ENCODE peak calls at places on chromosome 7, in five cellular contexts. One of them, this sample, is unnamed.
A peak's percentile ranks its signal among the peaks of the same experiment; 100 is the strongest.

GRCh38 chr7:50068026-50068425 is 25.0 kb downstream of the ZPBP start:
- DNase-seq in psoas muscle: no peak
- DNase-seq in tibial artery: no peak
- DNase-seq in CD4-positive, alpha-beta memory T cell: peak; percentile 24
- DNase-seq in PC-9: no peak
- DNase-seq in this sample: no peak

GRCh38 chr7:107969856-107970255 is 33.1 kb downstream of the LAMB1 start:
- DNase-seq in tibial artery: no peak
- DNase-seq in psoas muscle: peak; percentile 33
- DNase-seq in CD4-positive, alpha-beta memory T cell: no peak
- DNase-seq in PC-9: no peak
- DNase-seq in this sample: no peak

GRCh38 chr7:14762552-14762951 is 140.0 kb downstream of the DGKB start:
- DNase-seq in CD4-positive, alpha-beta memory T cell: no peak
- DNase-seq in psoas muscle: no peak
- DNase-seq in PC-9: no peak
- DNase-seq in tibial artery: no peak
- DNase-seq in this sample: no peak

GRCh38 chr7:155298288-155298833 is 683 bp downstream of the INSIG1 start:
- DNase-seq in tibial artery: no peak
- DNase-seq in psoas muscle: peak; percentile 24
- DNase-seq in CD4-positive, alpha-beta memory T cell: no peak
- DNase-seq in PC-9: peak; percentile 23
- DNase-seq in this sample: no peak

GRCh38 chr7:32501522-32501921 is 6.2 kb downstream of the AVL9 start:
- DNase-seq in CD4-positive, alpha-beta memory T cell: no peak
- DNase-seq in psoas muscle: no peak
- DNase-seq in PC-9: no peak
- DNase-seq in tibial artery: no peak
- DNase-seq in this sample: no peak

GRCh38 chr7:138164804-138165203 is 88.5 kb downstream of the AKR1D1 start:
- DNase-seq in psoas muscle: no peak
- DNase-seq in PC-9: no peak
- DNase-seq in tibial artery: no peak
- DNase-seq in CD4-positive, alpha-beta memory T cell: no peak
- DNase-seq in this sample: no peak

GRCh38 chr7:112174192-112174591 is 32.0 kb downstream of the DOCK4 start:
- DNase-seq in PC-9: no peak
- DNase-seq in CD4-positive, alpha-beta memory T cell: no peak
- DNase-seq in tibial artery: no peak
- DNase-seq in psoas muscle: no peak
- DNase-seq in this sample: no peak

GRCh38 chr7:137717045-137717444 is 129.7 kb downstream of the DGKI start:
- DNase-seq in tibial artery: no peak
- DNase-seq in PC-9: no peak
- DNase-seq in psoas muscle: no peak
- DNase-seq in CD4-positive, alpha-beta memory T cell: no peak
- DNase-seq in this sample: no peak

GRCh38 chr7:17660116-17660515 is 280.2 kb downstream of the SNX13 start:
- DNase-seq in PC-9: no peak
- DNase-seq in tibial artery: no peak
- DNase-seq in psoas muscle: no peak
- DNase-seq in CD4-positive, alpha-beta memory T cell: no peak
- DNase-seq in this sample: no peak

GRCh38 chr7:90334193-90334843 is 12.2 kb upstream of the GTPBP10 start:
- DNase-seq in PC-9: no peak
- DNase-seq in tibial artery: no peak
- DNase-seq in psoas muscle: no peak
- DNase-seq in CD4-positive, alpha-beta memory T cell: no peak
- DNase-seq in this sample: no peak

GRCh38 chr7:130951976-130952313 is 217.9 kb upstream of the KLF14 start:
- DNase-seq in tibial artery: no peak
- DNase-seq in PC-9: no peak
- DNase-seq in CD4-positive, alpha-beta memory T cell: no peak
- DNase-seq in psoas muscle: no peak
- DNase-seq in this sample: no peak

GRCh38 chr7:130951303-130951975 is 217.4 kb upstream of the KLF14 start:
- DNase-seq in psoas muscle: no peak
- DNase-seq in CD4-positive, alpha-beta memory T cell: peak; percentile 54
- DNase-seq in PC-9: no peak
- DNase-seq in tibial artery: no peak
- DNase-seq in this sample: no peak

GRCh38 chr7:130953193-130953592 is 219.2 kb upstream of the KLF14 start:
- DNase-seq in psoas muscle: no peak
- DNase-seq in CD4-positive, alpha-beta memory T cell: no peak
- DNase-seq in PC-9: no peak
- DNase-seq in tibial artery: no peak
- DNase-seq in this sample: no peak

GRCh38 chr7:130950741-130951140 is 216.7 kb upstream of the KLF14 start:
- DNase-seq in CD4-positive, alpha-beta memory T cell: no peak
- DNase-seq in PC-9: no peak
- DNase-seq in psoas muscle: no peak
- DNase-seq in tibial artery: no peak
- DNase-seq in this sample: no peak

DNA sequence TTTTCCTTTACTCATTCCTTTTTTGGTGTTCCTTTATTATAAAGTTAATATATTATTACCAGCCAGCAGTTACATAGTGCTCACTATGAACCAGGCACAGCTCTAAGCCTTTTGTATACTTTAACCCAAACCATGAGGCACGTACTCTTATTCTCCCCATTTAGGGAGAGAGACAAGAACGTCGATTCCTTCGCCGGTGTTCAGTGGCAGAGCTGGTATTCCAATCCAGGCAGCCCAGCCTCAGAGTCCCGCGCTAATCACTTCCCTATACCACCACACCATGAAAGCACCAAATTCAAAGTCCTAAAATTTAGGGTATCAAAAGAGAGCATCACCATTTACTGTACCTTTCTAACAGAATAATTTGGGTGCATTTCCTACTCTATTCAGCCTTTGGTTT is 218.5 kb upstream of the KLF14 start:
- DNase-seq in tibial artery: no peak
- DNase-seq in CD4-positive, alpha-beta memory T cell: no peak
- DNase-seq in PC-9: no peak
- DNase-seq in psoas muscle: no peak
- DNase-seq in this sample: no peak
- H3K27ac ChIP-seq in tibial artery: no peak overlapping the region
- H3K27ac ChIP-seq in CD4-positive, alpha-beta memory T cell: peak overlapping the region; percentile 76
- H3K27ac ChIP-seq in PC-9: no peak overlapping the region
- H3K27ac ChIP-seq in psoas muscle: peak overlapping the region; percentile 56
- H3K27ac ChIP-seq in this sample: no peak overlapping the region

GRCh38 chr7:136309407-136309806 is 332.2 kb upstream of the MTPN start:
- DNase-seq in PC-9: no peak
- DNase-seq in CD4-positive, alpha-beta memory T cell: no peak
- DNase-seq in psoas muscle: no peak
- DNase-seq in tibial artery: no peak
- DNase-seq in this sample: no peak
- H3K27ac ChIP-seq in PC-9: no peak overlapping the region
- H3K27ac ChIP-seq in CD4-positive, alpha-beta memory T cell: no peak overlapping the region
- H3K27ac ChIP-seq in psoas muscle: no peak overlapping the region
- H3K27ac ChIP-seq in tibial artery: no peak overlapping the region
- H3K27ac ChIP-seq in this sample: no peak overlapping the region

GRCh38 chr7:79529214-79529895 is 75.9 kb upstream of the MAGI2 start:
- DNase-seq in psoas muscle: no peak
- DNase-seq in CD4-positive, alpha-beta memory T cell: no peak
- DNase-seq in tibial artery: no peak
- DNase-seq in PC-9: no peak
- DNase-seq in this sample: no peak
- H3K27ac ChIP-seq in psoas muscle: no peak overlapping the region
- H3K27ac ChIP-seq in CD4-positive, alpha-beta memory T cell: no peak overlapping the region
- H3K27ac ChIP-seq in tibial artery: no peak overlapping the region
- H3K27ac ChIP-seq in PC-9: no peak overlapping the region
- H3K27ac ChIP-seq in this sample: no peak overlapping the region

GRCh38 chr7:130927564-130927963 is 193.6 kb upstream of the KLF14 start:
- DNase-seq in tibial artery: no peak
- DNase-seq in PC-9: no peak
- DNase-seq in CD4-positive, alpha-beta memory T cell: no peak
- DNase-seq in psoas muscle: no peak
- DNase-seq in this sample: no peak

GRCh38 chr7:130923930-130924329 is 189.9 kb upstream of the KLF14 start:
- DNase-seq in PC-9: no peak
- DNase-seq in psoas muscle: no peak
- DNase-seq in tibial artery: no peak
- DNase-seq in CD4-positive, alpha-beta memory T cell: no peak
- DNase-seq in this sample: no peak

GRCh38 chr7:130926021-130926691 is 192.1 kb upstream of the KLF14 start:
- DNase-seq in psoas muscle: no peak
- DNase-seq in PC-9: no peak
- DNase-seq in tibial artery: no peak
- DNase-seq in CD4-positive, alpha-beta memory T cell: no peak
- DNase-seq in this sample: no peak

GRCh38 chr7:130925136-130925794 is 191.3 kb upstream of the KLF14 start:
- DNase-seq in psoas muscle: no peak
- DNase-seq in PC-9: no peak
- DNase-seq in CD4-positive, alpha-beta memory T cell: no peak
- DNase-seq in tibial artery: no peak
- DNase-seq in this sample: no peak

DNA sequence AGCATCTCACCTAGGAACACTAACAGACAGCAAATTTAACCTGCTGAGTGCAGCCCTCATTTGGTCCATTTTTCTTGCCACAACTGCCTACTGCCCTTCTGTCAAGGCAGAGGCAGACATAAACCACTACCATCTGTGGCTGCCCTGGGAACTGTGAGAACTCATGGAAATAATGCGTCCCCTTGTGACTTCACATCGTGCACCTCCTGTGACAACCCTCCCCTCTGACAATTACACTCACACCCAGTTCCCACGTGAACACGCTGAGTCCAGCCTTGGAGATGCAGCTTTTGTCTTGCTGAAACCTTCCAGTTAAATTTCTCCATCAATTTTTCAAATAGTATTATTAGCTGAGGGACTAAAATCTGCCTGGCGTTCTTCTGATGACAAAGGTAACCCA is 193.1 kb upstream of the KLF14 start:
- DNase-seq in PC-9: no peak
- DNase-seq in CD4-positive, alpha-beta memory T cell: no peak
- DNase-seq in psoas muscle: no peak
- DNase-seq in tibial artery: no peak
- DNase-seq in this sample: no peak
- H3K27ac ChIP-seq in PC-9: no peak overlapping the region
- H3K27ac ChIP-seq in CD4-positive, alpha-beta memory T cell: peak overlapping the region; percentile 71
- H3K27ac ChIP-seq in psoas muscle: peak overlapping the region; percentile 94
- H3K27ac ChIP-seq in tibial artery: no peak overlapping the region
- H3K27ac ChIP-seq in this sample: peak overlapping the region; percentile 35

DNA sequence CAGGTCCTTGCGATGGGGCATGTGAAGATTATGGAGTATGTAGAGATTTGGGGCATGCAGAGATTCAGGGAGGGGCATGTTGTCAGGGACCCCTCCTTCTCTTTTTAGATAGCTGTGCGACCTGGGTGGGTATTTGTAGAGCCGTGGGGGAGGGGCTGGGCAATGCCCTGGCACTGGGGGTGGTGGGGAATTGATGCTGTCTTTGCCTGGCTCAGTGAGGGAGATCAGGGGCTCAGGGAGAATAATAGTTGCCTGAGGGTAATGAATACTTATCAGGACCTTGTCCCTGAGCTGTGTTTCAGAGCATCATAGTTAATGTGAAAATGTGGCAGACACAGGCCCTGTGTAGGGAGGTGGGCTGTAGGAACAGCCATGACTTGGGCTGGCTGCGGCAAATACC is 3.5 kb downstream of the RAMP3 start:
- DNase-seq in PC-9: no peak
- DNase-seq in tibial artery: no peak
- DNase-seq in psoas muscle: no peak
- DNase-seq in CD4-positive, alpha-beta memory T cell: no peak
- DNase-seq in this sample: no peak
- H3K27ac ChIP-seq in PC-9: no peak overlapping the region
- H3K27ac ChIP-seq in tibial artery: no peak overlapping the region
- H3K27ac ChIP-seq in psoas muscle: no peak overlapping the region
- H3K27ac ChIP-seq in CD4-positive, alpha-beta memory T cell: no peak overlapping the region
- H3K27ac ChIP-seq in this sample: peak overlapping the region; percentile 5

DNA sequence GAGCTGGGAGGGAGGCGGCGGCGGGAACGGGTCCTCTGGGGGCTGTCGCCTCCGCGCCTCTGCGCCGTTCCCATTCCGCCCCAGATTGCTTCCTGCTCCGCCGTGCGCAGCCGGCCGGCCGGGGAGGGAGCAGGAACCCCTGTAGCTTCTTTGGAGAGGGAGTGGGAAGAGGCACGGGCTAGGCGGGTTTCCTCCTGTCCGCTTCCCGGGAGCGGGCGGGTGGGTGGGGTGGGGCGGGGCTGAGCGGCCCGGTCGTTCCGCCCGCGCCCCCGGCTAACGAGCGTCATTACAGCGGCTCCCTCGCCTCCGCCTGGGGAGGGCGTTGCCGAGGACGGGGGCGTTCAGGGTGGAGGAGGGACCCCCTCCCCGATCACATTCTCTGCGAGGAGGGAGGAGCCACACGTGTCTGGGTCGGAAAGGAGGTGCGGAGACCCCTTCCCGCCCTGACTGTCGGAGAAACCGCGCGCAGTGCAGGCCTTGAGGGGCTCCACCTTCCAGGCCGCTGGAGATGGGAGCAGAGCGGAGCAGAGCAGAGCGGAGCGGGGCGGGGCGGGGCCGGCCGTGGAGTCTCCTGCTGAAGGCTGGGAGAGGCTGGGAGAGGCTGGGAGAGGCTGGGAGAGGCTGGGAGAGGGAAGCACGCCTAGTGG is 39.7 kb downstream of the AGAP3 start:
- DNase-seq in CD4-positive, alpha-beta memory T cell: no peak
- DNase-seq in PC-9: no peak
- DNase-seq in psoas muscle: no peak
- DNase-seq in tibial artery: no peak
- DNase-seq in this sample: no peak
- H3K27ac ChIP-seq in CD4-positive, alpha-beta memory T cell: no peak overlapping the region
- H3K27ac ChIP-seq in PC-9: no peak overlapping the region
- H3K27ac ChIP-seq in psoas muscle: no peak overlapping the region
- H3K27ac ChIP-seq in tibial artery: no peak overlapping the region
- H3K27ac ChIP-seq in this sample: no peak overlapping the region

GRCh38 chr7:132312531-132313070 is 263.7 kb downstream of the PLXNA4 start:
- DNase-seq in PC-9: no peak
- DNase-seq in tibial artery: no peak
- DNase-seq in CD4-positive, alpha-beta memory T cell: no peak
- DNase-seq in psoas muscle: no peak
- DNase-seq in this sample: no peak

GRCh38 chr7:132309102-132309805 is 267.0 kb downstream of the PLXNA4 start:
- DNase-seq in tibial artery: no peak
- DNase-seq in PC-9: no peak
- DNase-seq in psoas muscle: no peak
- DNase-seq in CD4-positive, alpha-beta memory T cell: no peak
- DNase-seq in this sample: no peak

GRCh38 chr7:132311747-132312146 is 264.5 kb downstream of the PLXNA4 start:
- DNase-seq in tibial artery: no peak
- DNase-seq in PC-9: no peak
- DNase-seq in psoas muscle: no peak
- DNase-seq in CD4-positive, alpha-beta memory T cell: no peak
- DNase-seq in this sample: no peak

DNA sequence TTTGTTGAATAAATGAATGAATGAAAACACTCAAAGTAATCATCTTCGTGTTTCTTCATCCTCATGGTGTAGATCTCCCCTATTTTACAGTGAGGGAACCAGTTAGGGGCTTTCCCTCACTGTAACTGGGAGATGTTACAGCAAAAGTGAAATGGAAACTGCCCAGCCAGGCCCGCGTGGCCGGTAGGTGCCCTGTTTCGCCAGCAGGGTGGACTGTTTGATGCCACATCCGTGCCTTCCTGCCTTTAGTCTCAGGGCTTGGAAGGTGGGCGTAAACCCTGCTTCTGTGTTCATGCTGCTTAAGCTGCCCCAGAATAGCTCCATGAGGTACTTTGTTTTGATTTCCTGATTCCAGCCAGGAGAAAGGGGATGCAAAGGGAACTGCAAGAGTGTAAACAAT is 268.8 kb downstream of the PLXNA4 start:
- DNase-seq in psoas muscle: no peak
- DNase-seq in CD4-positive, alpha-beta memory T cell: no peak
- DNase-seq in tibial artery: no peak
- DNase-seq in PC-9: no peak
- DNase-seq in this sample: no peak
- H3K27ac ChIP-seq in psoas muscle: no peak overlapping the region
- H3K27ac ChIP-seq in CD4-positive, alpha-beta memory T cell: no peak overlapping the region
- H3K27ac ChIP-seq in tibial artery: no peak overlapping the region
- H3K27ac ChIP-seq in PC-9: no peak overlapping the region
- H3K27ac ChIP-seq in this sample: no peak overlapping the region

This sample was measured in substantia nigra.